ENCODE peak calls at places on chromosomes 5 and 9, in eight cellular contexts. One of them, this sample, is unnamed.

GRCh38 chr5:158886086-158886485 is 213.6 kb downstream of the EBF1 start:
- DNase-seq in HT-29: no peak
- DNase-seq in epithelial cell of esophagus: no peak
- DNase-seq in mucosa of descending colon: no peak
- DNase-seq in cardiac fibroblast: peak; percentile 36
- DNase-seq in activated CD4-positive, alpha-beta T cell treated with anti-CD3 and anti-CD28 coated beads for 24 hours: no peak
- DNase-seq in MV-4-11: peak; percentile 28
- DNase-seq in left ventricle myocardium inferior: no peak
- DNase-seq in this sample: no peak

GRCh38 chr9:136024696-136025316 is 63.6 kb upstream of the UBAC1 start:
- DNase-seq in HT-29: no peak
- DNase-seq in epithelial cell of esophagus: no peak
- DNase-seq in mucosa of descending colon: no peak
- DNase-seq in cardiac fibroblast: no peak
- DNase-seq in activated CD4-positive, alpha-beta T cell treated with anti-CD3 and anti-CD28 coated beads for 24 hours: no peak
- DNase-seq in MV-4-11: no peak
- DNase-seq in left ventricle myocardium inferior: peak; percentile 12
- DNase-seq in this sample: no peak

GRCh38 chr5:118956727-118957126 is 31.6 kb downstream of the DTWD2 start:
- DNase-seq in HT-29: peak; percentile 47
- DNase-seq in epithelial cell of esophagus: peak; percentile 22
- DNase-seq in mucosa of descending colon: no peak
- DNase-seq in cardiac fibroblast: peak; percentile 14
- DNase-seq in activated CD4-positive, alpha-beta T cell treated with anti-CD3 and anti-CD28 coated beads for 24 hours: no peak
- DNase-seq in MV-4-11: peak; percentile 27
- DNase-seq in left ventricle myocardium inferior: no peak
- DNase-seq in this sample: peak; percentile 25

GRCh38 chr9:127525426-127526188 is 74.3 kb downstream of the LRSAM1 start:
- DNase-seq in HT-29: peak; percentile 60
- DNase-seq in epithelial cell of esophagus: peak; percentile 50
- DNase-seq in mucosa of descending colon: no peak
- DNase-seq in cardiac fibroblast: peak; percentile 67
- DNase-seq in activated CD4-positive, alpha-beta T cell treated with anti-CD3 and anti-CD28 coated beads for 24 hours: no peak
- DNase-seq in MV-4-11: peak; percentile 51
- DNase-seq in left ventricle myocardium inferior: no peak
- DNase-seq in this sample: peak; percentile 64

GRCh38 chr9:21728781-21729180 is 73.7 kb upstream of the MTAP start:
- DNase-seq in HT-29: no peak
- DNase-seq in epithelial cell of esophagus: peak; percentile 63
- DNase-seq in mucosa of descending colon: no peak
- DNase-seq in cardiac fibroblast: peak; percentile 69
- DNase-seq in activated CD4-positive, alpha-beta T cell treated with anti-CD3 and anti-CD28 coated beads for 24 hours: no peak
- DNase-seq in MV-4-11: no peak
- DNase-seq in left ventricle myocardium inferior: no peak
- DNase-seq in this sample: no peak

GRCh38 chr5:81534481-81534840 is 140.5 kb upstream of the ACOT12 start:
- DNase-seq in HT-29: no peak
- DNase-seq in epithelial cell of esophagus: peak; percentile 13
- DNase-seq in mucosa of descending colon: no peak
- DNase-seq in cardiac fibroblast: peak; percentile 59
- DNase-seq in activated CD4-positive, alpha-beta T cell treated with anti-CD3 and anti-CD28 coated beads for 24 hours: no peak
- DNase-seq in MV-4-11: peak; percentile 21
- DNase-seq in left ventricle myocardium inferior: no peak
- DNase-seq in this sample: no peak

GRCh38 chr9:124675261-124676158 is 95.6 kb downstream of the NR6A1 start:
- DNase-seq in HT-29: no peak
- DNase-seq in epithelial cell of esophagus: no peak
- DNase-seq in mucosa of descending colon: no peak
- DNase-seq in cardiac fibroblast: no peak
- DNase-seq in activated CD4-positive, alpha-beta T cell treated with anti-CD3 and anti-CD28 coated beads for 24 hours: no peak
- DNase-seq in MV-4-11: no peak
- DNase-seq in left ventricle myocardium inferior: no peak
- DNase-seq in this sample: peak; percentile 12

GRCh38 chr9:908806-909205 is 67.3 kb downstream of the DMRT1 start:
- DNase-seq in HT-29: no peak
- DNase-seq in epithelial cell of esophagus: no peak
- DNase-seq in mucosa of descending colon: no peak
- DNase-seq in cardiac fibroblast: no peak
- DNase-seq in activated CD4-positive, alpha-beta T cell treated with anti-CD3 and anti-CD28 coated beads for 24 hours: no peak
- DNase-seq in MV-4-11: no peak
- DNase-seq in left ventricle myocardium inferior: no peak
- DNase-seq in this sample: no peak

GRCh38 chr9:1604942-1605560 is 410.1 kb upstream of the SMARCA2 start:
- DNase-seq in HT-29: peak; percentile 84
- DNase-seq in epithelial cell of esophagus: peak; percentile 60
- DNase-seq in mucosa of descending colon: no peak
- DNase-seq in cardiac fibroblast: peak; percentile 20
- DNase-seq in activated CD4-positive, alpha-beta T cell treated with anti-CD3 and anti-CD28 coated beads for 24 hours: no peak
- DNase-seq in MV-4-11: peak; percentile 71
- DNase-seq in left ventricle myocardium inferior: no peak
- DNase-seq in this sample: peak; percentile 38

GRCh38 chr5:169964247-169964646 is 16.0 kb downstream of the INSYN2B start:
- DNase-seq in HT-29: no peak
- DNase-seq in epithelial cell of esophagus: no peak
- DNase-seq in mucosa of descending colon: no peak
- DNase-seq in cardiac fibroblast: no peak
- DNase-seq in activated CD4-positive, alpha-beta T cell treated with anti-CD3 and anti-CD28 coated beads for 24 hours: no peak
- DNase-seq in MV-4-11: no peak
- DNase-seq in left ventricle myocardium inferior: no peak
- DNase-seq in this sample: no peak

GRCh38 chr9:14312721-14313377 is 1.1 kb downstream of the NFIB start:
- DNase-seq in HT-29: peak; percentile 61
- DNase-seq in epithelial cell of esophagus: no peak
- DNase-seq in mucosa of descending colon: peak; percentile 55
- DNase-seq in cardiac fibroblast: peak; percentile 39
- DNase-seq in activated CD4-positive, alpha-beta T cell treated with anti-CD3 and anti-CD28 coated beads for 24 hours: no peak
- DNase-seq in MV-4-11: no peak
- DNase-seq in left ventricle myocardium inferior: peak; percentile 25
- DNase-seq in this sample: no peak

GRCh38 chr5:93665649-93666048 is 75.8 kb downstream of the POU5F2 start:
- DNase-seq in HT-29: no peak
- DNase-seq in epithelial cell of esophagus: no peak
- DNase-seq in mucosa of descending colon: no peak
- DNase-seq in cardiac fibroblast: no peak
- DNase-seq in activated CD4-positive, alpha-beta T cell treated with anti-CD3 and anti-CD28 coated beads for 24 hours: no peak
- DNase-seq in MV-4-11: no peak
- DNase-seq in left ventricle myocardium inferior: no peak
- DNase-seq in this sample: no peak

GRCh38 chr5:33310471-33310870 is 130.3 kb upstream of the TARS1 start:
- DNase-seq in HT-29: no peak
- DNase-seq in epithelial cell of esophagus: peak; percentile 90
- DNase-seq in mucosa of descending colon: no peak
- DNase-seq in cardiac fibroblast: peak; percentile 67
- DNase-seq in activated CD4-positive, alpha-beta T cell treated with anti-CD3 and anti-CD28 coated beads for 24 hours: no peak
- DNase-seq in MV-4-11: no peak
- DNase-seq in left ventricle myocardium inferior: no peak
- DNase-seq in this sample: no peak

GRCh38 chr5:18380729-18381362 is 746.6 kb downstream of the TAF11L14 start:
- DNase-seq in HT-29: no peak
- DNase-seq in epithelial cell of esophagus: peak; percentile 56
- DNase-seq in mucosa of descending colon: no peak
- DNase-seq in cardiac fibroblast: no peak
- DNase-seq in activated CD4-positive, alpha-beta T cell treated with anti-CD3 and anti-CD28 coated beads for 24 hours: no peak
- DNase-seq in MV-4-11: no peak
- DNase-seq in left ventricle myocardium inferior: no peak
- DNase-seq in this sample: no peak

GRCh38 chr9:91908746-91909145 is 41.3 kb downstream of the ROR2 start:
- DNase-seq in HT-29: no peak
- DNase-seq in epithelial cell of esophagus: no peak
- DNase-seq in mucosa of descending colon: no peak
- DNase-seq in cardiac fibroblast: peak; percentile 55
- DNase-seq in activated CD4-positive, alpha-beta T cell treated with anti-CD3 and anti-CD28 coated beads for 24 hours: no peak
- DNase-seq in MV-4-11: peak; percentile 38
- DNase-seq in left ventricle myocardium inferior: no peak
- DNase-seq in this sample: no peak

GRCh38 chr5:5239191-5239590 is 99.1 kb downstream of the ADAMTS16 start:
- DNase-seq in HT-29: no peak
- DNase-seq in epithelial cell of esophagus: no peak
- DNase-seq in mucosa of descending colon: no peak
- DNase-seq in cardiac fibroblast: no peak
- DNase-seq in activated CD4-positive, alpha-beta T cell treated with anti-CD3 and anti-CD28 coated beads for 24 hours: no peak
- DNase-seq in MV-4-11: no peak
- DNase-seq in left ventricle myocardium inferior: no peak
- DNase-seq in this sample: no peak

GRCh38 chr5:154466671-154467070 is 11.4 kb downstream of the HAND1 start:
- DNase-seq in HT-29: no peak
- DNase-seq in epithelial cell of esophagus: no peak
- DNase-seq in mucosa of descending colon: no peak
- DNase-seq in cardiac fibroblast: no peak
- DNase-seq in activated CD4-positive, alpha-beta T cell treated with anti-CD3 and anti-CD28 coated beads for 24 hours: no peak
- DNase-seq in MV-4-11: no peak
- DNase-seq in left ventricle myocardium inferior: no peak
- DNase-seq in this sample: no peak

GRCh38 chr5:157303667-157304327 is 37.9 kb downstream of the CYFIP2 start:
- DNase-seq in HT-29: no peak
- DNase-seq in epithelial cell of esophagus: no peak
- DNase-seq in mucosa of descending colon: no peak
- DNase-seq in cardiac fibroblast: no peak
- DNase-seq in activated CD4-positive, alpha-beta T cell treated with anti-CD3 and anti-CD28 coated beads for 24 hours: no peak
- DNase-seq in MV-4-11: no peak
- DNase-seq in left ventricle myocardium inferior: peak; percentile 71
- DNase-seq in this sample: no peak

GRCh38 chr5:149441986-149442385 is 62.9 kb upstream of the IL17B start:
- DNase-seq in HT-29: no peak
- DNase-seq in epithelial cell of esophagus: peak; percentile 91
- DNase-seq in mucosa of descending colon: no peak
- DNase-seq in cardiac fibroblast: no peak
- DNase-seq in activated CD4-positive, alpha-beta T cell treated with anti-CD3 and anti-CD28 coated beads for 24 hours: no peak
- DNase-seq in MV-4-11: no peak
- DNase-seq in left ventricle myocardium inferior: no peak
- DNase-seq in this sample: no peak

GRCh38 chr5:181070523-181070922 is 30.5 kb downstream of the BTNL9 start:
- DNase-seq in HT-29: no peak
- DNase-seq in epithelial cell of esophagus: no peak
- DNase-seq in mucosa of descending colon: no peak
- DNase-seq in cardiac fibroblast: no peak
- DNase-seq in activated CD4-positive, alpha-beta T cell treated with anti-CD3 and anti-CD28 coated beads for 24 hours: no peak
- DNase-seq in MV-4-11: no peak
- DNase-seq in left ventricle myocardium inferior: no peak
- DNase-seq in this sample: no peak

This sample was measured in OCI-M1.